ENCODE peak calls at places on chromosomes 4 and X, in five cellular contexts. Q is cardiac fibroblast; O is stimulated activated CD8-positive, alpha-beta memory T cell treated with anti-CD3 and anti-CD28 coated beads, Interleukin-4, amount 100 ng/mL, for 1 hour; Z is fibroblast of the aortic adventitia; V is epithelial cell of esophagus. S is an unnamed sample.

GRCh38 chrX:135112096-135112729 is 8.1 kb downstream of the ETDB start:
- DNase-seq in Q (peak; percentile 51), Z (peak; percentile 46), O (no peak), V (peak; percentile 40), S (peak; percentile 39)

GRCh38 chrX:104193485-104193884 is 27.2 kb downstream of the FAM199X start:
- DNase-seq in O (no peak), V (peak; percentile 36), Z (no peak), Q (no peak), S (no peak)

GRCh38 chrX:145923376-145923775 is 105.7 kb downstream of the SLITRK2 start:
- DNase-seq in Z (no peak), Q (no peak), O (no peak), V (no peak), S (no peak)

GRCh38 chr4:129278868-129279267 is 182.9 kb downstream of the C4orf33 start:
- DNase-seq in Q (no peak), Z (no peak), O (no peak), V (no peak), S (no peak)

GRCh38 chr4:178105223-178105622 is 663.0 kb upstream of the AGA start:
- DNase-seq in O (no peak), Q (no peak), Z (no peak), V (no peak), S (no peak)

GRCh38 chr4:168822481-168822880 is 187.6 kb downstream of the CBR4 start:
- DNase-seq in Q (no peak), Z (no peak), O (no peak), V (no peak), S (no peak)

GRCh38 chr4:98474408-98474844 is 184.0 kb downstream of the TSPAN5 start:
- DNase-seq in Q (peak; percentile 64), V (peak; percentile 84), O (no peak), Z (peak; percentile 76), S (no peak)

GRCh38 chr4:138981930-138982390 is 33.6 kb upstream of the NOCT start:
- DNase-seq in Q (peak; percentile 93), V (peak; percentile 70), Z (peak; percentile 75), O (no peak), S (peak; percentile 93)

GRCh38 chr4:153497091-153497531 is 31.0 kb downstream of the TMEM131L start:
- DNase-seq in O (no peak), Q (peak; percentile 47), Z (peak; percentile 40), V (peak; percentile 90), S (peak; percentile 43)

GRCh38 chr4:176548571-176548970 is 228.8 kb downstream of the SPCS3 start:
- DNase-seq in V (peak; percentile 79), Q (no peak), O (no peak), Z (peak; percentile 37), S (no peak)

GRCh38 chr4:6134612-6135220 is 65.6 kb downstream of the JAKMIP1 start:
- DNase-seq in Z (no peak), V (no peak), O (no peak), Q (no peak), S (no peak)

GRCh38 chrX:15087747-15088146 is 182.1 kb downstream of the ASB9 start:
- DNase-seq in O (no peak), Z (no peak), Q (no peak), V (no peak), S (no peak)

GRCh38 chr4:128769011-128769410 is 40.5 kb upstream of the JADE1 start:
- DNase-seq in V (no peak), Z (peak; percentile 55), O (no peak), Q (no peak), S (no peak)

GRCh38 chrX:103941201-103941975 is 21.0 kb upstream of the TMSB15B start:
- DNase-seq in V (peak; percentile 63), Z (peak; percentile 68), Q (peak; percentile 67), O (no peak), S (peak; percentile 37)

GRCh38 chrX:3244203-3244743 is 102.2 kb downstream of the MXRA5 start:
- DNase-seq in V (peak; percentile 33), Z (peak; percentile 92), O (no peak), Q (peak; percentile 81), S (no peak)

GRCh38 chr4:114364857-114365256 is 233.8 kb upstream of the UGT8 start:
- DNase-seq in O (no peak), V (peak; percentile 29), Q (peak; percentile 69), Z (peak; percentile 85), S (no peak)

GRCh38 chr4:2363056-2363719 is 55.3 kb downstream of the ZFYVE28 start:
- DNase-seq in V (no peak), Z (peak; percentile 6), Q (no peak), O (no peak), S (no peak)

GRCh38 chr4:94463771-94464170 is 12.0 kb downstream of the PDLIM5 start:
- DNase-seq in Z (no peak), V (peak; percentile 60), Q (peak; percentile 43), O (no peak), S (no peak)

GRCh38 chr4:102734591-102735385 is 26.0 kb downstream of the MANBA start:
- DNase-seq in O (no peak), Q (no peak), Z (no peak), V (peak; percentile 23), S (no peak)

GRCh38 chr4:47251363-47252135 is 212.0 kb downstream of the COMMD8 start:
- DNase-seq in Q (no peak), V (no peak), O (no peak), Z (no peak), S (no peak)

GRCh38 chrX:103565752-103566151 is 19.6 kb upstream of the TCEAL4 start:
- DNase-seq in O (no peak), Z (peak; percentile 72), Q (peak; percentile 72), V (peak; percentile 48), S (no peak)

GRCh38 chrX:17007134-17007768 is 60.8 kb downstream of the REPS2 start:
- DNase-seq in Z (peak; percentile 32), Q (peak; percentile 25), V (peak; percentile 11), O (no peak), S (peak; percentile 10)

GRCh38 chr4:113684534-113685091 is 76.9 kb downstream of the CAMK2D start:
- DNase-seq in V (peak; percentile 38), O (no peak), Z (peak; percentile 56), Q (peak; percentile 58), S (no peak)

GRCh38 chr4:121690001-121690400 is 6.8 kb downstream of the ANXA5 start:
- DNase-seq in V (peak; percentile 47), O (no peak), Q (no peak), Z (peak; percentile 58), S (peak; percentile 43)

GRCh38 chr4:5773271-5773555 is 62.2 kb downstream of the EVC start:
- DNase-seq in O (no peak), V (peak; percentile 99), Q (no peak), Z (peak; percentile 81), S (no peak)

GRCh38 chrX:110678591-110678990 is 117.0 kb downstream of the CHRDL1 start:
- DNase-seq in Z (peak; percentile 1), V (no peak), Q (no peak), O (no peak), S (no peak)

GRCh38 chrX:39869846-39870601 is 227.7 kb downstream of the BCOR start:
- DNase-seq in O (peak; percentile 39), V (peak; percentile 61), Q (peak; percentile 56), Z (peak; percentile 33), S (peak; percentile 20)